ENCODE peak calls at places on chromosomes 7 and 10, in nine cellular contexts. K, J, Y, G, R, T, O, A and U are unnamed samples.

GRCh38 chr7:75642810-75643486 is 95.8 kb downstream of the HIP1 start:
- DNase-seq in K (peak; percentile 67), J (peak; percentile 79), Y (peak; percentile 55), G (peak; percentile 55), R (peak; percentile 80), T (peak; percentile 64), O (peak; percentile 39), A (peak; percentile 85), U (peak; percentile 66)

GRCh38 chr10:98673156-98673765 is 226.5 kb upstream of the HPS1 start:
- DNase-seq in K (no peak), J (no peak), Y (no peak), G (no peak), R (no peak), T (no peak), O (no peak), A (no peak), U (no peak)

GRCh38 chr10:132377326-132377725 is 19.7 kb upstream of the PWWP2B start:
- DNase-seq in K (no peak), J (peak; percentile 25), Y (no peak), G (no peak), R (no peak), T (no peak), O (no peak), A (no peak), U (no peak)

GRCh38 chr10:42654419-42654818 is 16.0 kb upstream of the ZNF33B start:
- DNase-seq in K (no peak), J (no peak), Y (no peak), G (no peak), R (no peak), T (no peak), O (no peak), A (no peak), U (no peak)

GRCh38 chr7:43138710-43139601 is 26.5 kb downstream of the HECW1 start:
- DNase-seq in K (no peak), J (no peak), Y (peak; percentile 92), G (no peak), R (peak; percentile 63), T (no peak), O (peak; percentile 66), A (peak; percentile 15), U (peak; percentile 20)

GRCh38 chr7:25386311-25386744 is 158.0 kb upstream of the NPVF start:
- DNase-seq in K (no peak), J (no peak), Y (no peak), G (no peak), R (no peak), T (no peak), O (no peak), A (no peak), U (no peak)

GRCh38 chr10:124025152-124025551 is 68.2 kb downstream of the CHST15 start:
- DNase-seq in K (no peak), J (no peak), Y (no peak), G (no peak), R (peak; percentile 6), T (no peak), O (no peak), A (no peak), U (no peak)

GRCh38 chr10:14553434-14553833 is 221.3 kb downstream of the FAM107B start:
- DNase-seq in K (no peak), J (no peak), Y (peak; percentile 52), G (peak; percentile 33), R (peak; percentile 83), T (no peak), O (peak; percentile 32), A (peak; percentile 58), U (peak; percentile 87)

GRCh38 chr7:18520450-18521235 is 25.1 kb downstream of the HDAC9 start:
- DNase-seq in K (no peak), J (no peak), Y (peak; percentile 78), G (peak; percentile 60), R (peak; percentile 79), T (no peak), O (peak; percentile 69), A (peak; percentile 69), U (peak; percentile 83)

GRCh38 chr7:29345590-29345989 is 151.0 kb downstream of the CHN2 start:
- DNase-seq in K (no peak), J (peak; percentile 96), Y (peak; percentile 20), G (no peak), R (peak; percentile 28), T (peak; percentile 72), O (peak; percentile 6), A (peak; percentile 45), U (no peak)

GRCh38 chr10:73263948-73264347 is 11.5 kb upstream of the MRPS16 start:
- DNase-seq in K (peak; percentile 47), J (no peak), Y (peak; percentile 34), G (peak; percentile 63), R (peak; percentile 54), T (no peak), O (peak; percentile 23), A (peak; percentile 51), U (peak; percentile 36)

GRCh38 chr7:20541615-20542349 is 73.7 kb upstream of the ABCB5 start:
- DNase-seq in K (no peak), J (no peak), Y (no peak), G (peak; percentile 80), R (no peak), T (no peak), O (no peak), A (peak; percentile 7), U (no peak)

GRCh38 chr10:131012641-131012985 is 298.9 kb downstream of the TCERG1L start:
- DNase-seq in K (no peak), J (no peak), Y (no peak), G (no peak), R (no peak), T (no peak), O (no peak), A (no peak), U (no peak)

GRCh38 chr7:22551768-22552513 is 52.0 kb upstream of the STEAP1B start:
- DNase-seq in K (no peak), J (no peak), Y (no peak), G (no peak), R (no peak), T (no peak), O (no peak), A (no peak), U (no peak)

GRCh38 chr10:47310090-47310505 is 10.1 kb downstream of the GDF10 start:
- DNase-seq in K (no peak), J (peak; percentile 79), Y (no peak), G (no peak), R (no peak), T (no peak), O (no peak), A (no peak), U (no peak)

GRCh38 chr10:82742478-82742877 is 867.5 kb downstream of the NRG3 start:
- DNase-seq in K (peak; percentile 2), J (no peak), Y (peak; percentile 78), G (peak; percentile 50), R (peak; percentile 40), T (peak; percentile 67), O (no peak), A (peak; percentile 73), U (no peak)

GRCh38 chr7:15648461-15648961 is 38.0 kb downstream of the MEOX2 start:
- DNase-seq in K (no peak), J (no peak), Y (peak; percentile 30), G (no peak), R (no peak), T (no peak), O (no peak), A (no peak), U (no peak)

GRCh38 chr7:132251327-132251659 is 325.0 kb downstream of the PLXNA4 start:
- DNase-seq in K (no peak), J (peak; percentile 96), Y (no peak), G (no peak), R (no peak), T (no peak), O (no peak), A (no peak), U (no peak)